ENCODE peak calls at places on chromosomes 2 and 18, in ten cellular contexts. One of them, this sample, is unnamed.

GRCh38 chr2:180110469-180110868 is 103.4 kb upstream of the CWC22 start:
- DNase-seq in IMR-90: no peak
- DNase-seq in GM04503: no peak
- DNase-seq in posterior cingulate gyrus: no peak
- DNase-seq in osteoblast: no peak
- DNase-seq in iris pigment epithelial cell: no peak
- DNase-seq in activated CD4-positive, alpha-beta memory T cell treated with anti-CD3 and anti-CD28 coated beads, Interleukin-2, amount 10 ng/mL, durations not matched to agents 7 days and 5 days: no peak
- DNase-seq in GM04504: no peak
- DNase-seq in left ventricle myocardium inferior: no peak
- DNase-seq in activated CD4-positive, alpha-beta T cell treated with anti-CD3 and anti-CD28 coated beads for 24 hours: no peak
- DNase-seq in this sample: no peak

GRCh38 chr2:227020416-227020815 is 143.6 kb downstream of the COL4A4 start:
- DNase-seq in activated CD4-positive, alpha-beta memory T cell treated with anti-CD3 and anti-CD28 coated beads, Interleukin-2, amount 10 ng/mL, durations not matched to agents 7 days and 5 days: no peak
- DNase-seq in IMR-90: no peak
- DNase-seq in iris pigment epithelial cell: no peak
- DNase-seq in left ventricle myocardium inferior: no peak
- DNase-seq in osteoblast: no peak
- DNase-seq in GM04504: no peak
- DNase-seq in posterior cingulate gyrus: no peak
- DNase-seq in activated CD4-positive, alpha-beta T cell treated with anti-CD3 and anti-CD28 coated beads for 24 hours: no peak
- DNase-seq in GM04503: no peak
- DNase-seq in this sample: no peak

GRCh38 chr18:58316943-58317342 is 272.9 kb downstream of the NEDD4L start:
- DNase-seq in GM04504: no peak
- DNase-seq in GM04503: no peak
- DNase-seq in iris pigment epithelial cell: no peak
- DNase-seq in left ventricle myocardium inferior: no peak
- DNase-seq in IMR-90: no peak
- DNase-seq in osteoblast: no peak
- DNase-seq in activated CD4-positive, alpha-beta memory T cell treated with anti-CD3 and anti-CD28 coated beads, Interleukin-2, amount 10 ng/mL, durations not matched to agents 7 days and 5 days: no peak
- DNase-seq in posterior cingulate gyrus: no peak
- DNase-seq in activated CD4-positive, alpha-beta T cell treated with anti-CD3 and anti-CD28 coated beads for 24 hours: no peak
- DNase-seq in this sample: peak

GRCh38 chr2:201880620-201881381 is 74.5 kb downstream of the CDK15 start:
- DNase-seq in iris pigment epithelial cell: peak
- DNase-seq in IMR-90: peak
- DNase-seq in activated CD4-positive, alpha-beta memory T cell treated with anti-CD3 and anti-CD28 coated beads, Interleukin-2, amount 10 ng/mL, durations not matched to agents 7 days and 5 days: no peak
- DNase-seq in osteoblast: peak
- DNase-seq in posterior cingulate gyrus: no peak
- DNase-seq in activated CD4-positive, alpha-beta T cell treated with anti-CD3 and anti-CD28 coated beads for 24 hours: no peak
- DNase-seq in GM04503: peak
- DNase-seq in GM04504: peak
- DNase-seq in left ventricle myocardium inferior: no peak
- DNase-seq in this sample: no peak

GRCh38 chr2:191051825-191052778 is 38.1 kb upstream of the STAT1 start:
- DNase-seq in GM04503: no peak
- DNase-seq in iris pigment epithelial cell: peak
- DNase-seq in osteoblast: no peak
- DNase-seq in IMR-90: peak
- DNase-seq in left ventricle myocardium inferior: no peak
- DNase-seq in activated CD4-positive, alpha-beta T cell treated with anti-CD3 and anti-CD28 coated beads for 24 hours: peak
- DNase-seq in posterior cingulate gyrus: no peak
- DNase-seq in GM04504: no peak
- DNase-seq in activated CD4-positive, alpha-beta memory T cell treated with anti-CD3 and anti-CD28 coated beads, Interleukin-2, amount 10 ng/mL, durations not matched to agents 7 days and 5 days: no peak
- DNase-seq in this sample: no peak

GRCh38 chr2:149732730-149733290 is 145.2 kb upstream of the MMADHC start:
- DNase-seq in left ventricle myocardium inferior: no peak
- DNase-seq in osteoblast: no peak
- DNase-seq in IMR-90: no peak
- DNase-seq in posterior cingulate gyrus: no peak
- DNase-seq in iris pigment epithelial cell: no peak
- DNase-seq in activated CD4-positive, alpha-beta T cell treated with anti-CD3 and anti-CD28 coated beads for 24 hours: no peak
- DNase-seq in activated CD4-positive, alpha-beta memory T cell treated with anti-CD3 and anti-CD28 coated beads, Interleukin-2, amount 10 ng/mL, durations not matched to agents 7 days and 5 days: no peak
- DNase-seq in GM04504: no peak
- DNase-seq in GM04503: no peak
- DNase-seq in this sample: no peak

GRCh38 chr18:69795785-69796184 is 151.9 kb downstream of the CD226 start:
- DNase-seq in iris pigment epithelial cell: peak
- DNase-seq in activated CD4-positive, alpha-beta T cell treated with anti-CD3 and anti-CD28 coated beads for 24 hours: no peak
- DNase-seq in IMR-90: peak
- DNase-seq in posterior cingulate gyrus: no peak
- DNase-seq in osteoblast: no peak
- DNase-seq in GM04503: no peak
- DNase-seq in left ventricle myocardium inferior: no peak
- DNase-seq in activated CD4-positive, alpha-beta memory T cell treated with anti-CD3 and anti-CD28 coated beads, Interleukin-2, amount 10 ng/mL, durations not matched to agents 7 days and 5 days: no peak
- DNase-seq in GM04504: no peak
- DNase-seq in this sample: no peak

GRCh38 chr2:27795868-27796277 is 24.4 kb downstream of the MRPL33 start:
- DNase-seq in left ventricle myocardium inferior: no peak
- DNase-seq in IMR-90: no peak
- DNase-seq in posterior cingulate gyrus: no peak
- DNase-seq in iris pigment epithelial cell: no peak
- DNase-seq in GM04503: peak
- DNase-seq in GM04504: no peak
- DNase-seq in activated CD4-positive, alpha-beta T cell treated with anti-CD3 and anti-CD28 coated beads for 24 hours: no peak
- DNase-seq in activated CD4-positive, alpha-beta memory T cell treated with anti-CD3 and anti-CD28 coated beads, Interleukin-2, amount 10 ng/mL, durations not matched to agents 7 days and 5 days: no peak
- DNase-seq in osteoblast: peak
- DNase-seq in this sample: no peak

GRCh38 chr18:57803119-57803969 is at the start of gene ATP8B1:
- DNase-seq in GM04503: no peak
- DNase-seq in posterior cingulate gyrus: no peak
- DNase-seq in iris pigment epithelial cell: peak
- DNase-seq in left ventricle myocardium inferior: peak
- DNase-seq in GM04504: peak
- DNase-seq in activated CD4-positive, alpha-beta memory T cell treated with anti-CD3 and anti-CD28 coated beads, Interleukin-2, amount 10 ng/mL, durations not matched to agents 7 days and 5 days: no peak
- DNase-seq in osteoblast: peak
- DNase-seq in IMR-90: peak
- DNase-seq in activated CD4-positive, alpha-beta T cell treated with anti-CD3 and anti-CD28 coated beads for 24 hours: no peak
- DNase-seq in this sample: peak